ENCODE peak calls at places on chromosomes 6 and 20, in seven cellular contexts. T, Z, N, S, X, Y and L are unnamed samples.
A peak's percentile ranks its signal among the peaks of the same experiment; 100 is the strongest.

GRCh38 chr6:140062042-140063041 is 687.9 kb upstream of the CITED2 start:
- DNase-seq in S (peak; percentile 16), Y (no peak), Z (peak; percentile 99), T (peak; percentile 66), X (no peak), N (no peak), L (no peak)

GRCh38 chr6:56490994-56491393 is 151.7 kb downstream of the DST start:
- DNase-seq in Y (no peak), S (no peak), Z (peak; percentile 87), X (no peak), T (no peak), N (no peak), L (no peak)

GRCh38 chr6:56652994-56653393 is 10.3 kb upstream of the DST start:
- DNase-seq in Z (peak; percentile 83), N (no peak), Y (no peak), X (no peak), S (no peak), T (peak; percentile 90), L (no peak)

GRCh38 chr20:24782801-24783630 is 166.1 kb upstream of the CST7 start:
- DNase-seq in Z (peak; percentile 43), Y (no peak), S (peak; percentile 38), X (no peak), T (peak; percentile 28), N (no peak), L (peak; percentile 29)

GRCh38 chr6:87832025-87832825 is 130.2 kb upstream of the AKIRIN2 start:
- DNase-seq in S (peak; percentile 4), T (peak; percentile 49), Z (peak; percentile 19), Y (peak; percentile 84), N (no peak), X (no peak), L (no peak)

GRCh38 chr6:159833556-159833955 is 33.5 kb downstream of the PNLDC1 start:
- DNase-seq in X (no peak), N (no peak), Z (no peak), T (peak; percentile 52), Y (no peak), S (no peak), L (no peak)

GRCh38 chr6:121823437-121823851 is 388.0 kb downstream of the GJA1 start:
- DNase-seq in X (no peak), Z (peak; percentile 87), Y (no peak), T (no peak), S (peak; percentile 99), N (no peak), L (no peak)

GRCh38 chr6:135990855-135991464 is 139.5 kb downstream of the PDE7B start:
- DNase-seq in T (no peak), S (peak; percentile 36), X (no peak), Z (no peak), Y (no peak), N (no peak), L (no peak)

GRCh38 chr20:40860487-40860902 is 168.1 kb upstream of the TOP1 start:
- DNase-seq in Y (no peak), X (no peak), Z (peak; percentile 86), N (no peak), S (peak; percentile 14), T (peak; percentile 29), L (no peak)

GRCh38 chr6:26199773-26200728 is 112.8 kb downstream of the HFE start:
- DNase-seq in Z (no peak), T (peak; percentile 41), X (no peak), N (no peak), Y (peak; percentile 77), S (no peak), L (peak; percentile 64)

GRCh38 chr6:147448212-147448611 is 60.3 kb upstream of the SAMD5 start:
- DNase-seq in X (no peak), S (peak; percentile 93), T (no peak), Z (no peak), Y (peak; percentile 9), N (no peak), L (no peak)

GRCh38 chr6:138347840-138348239 is 29.9 kb upstream of the SMIM28 start:
- DNase-seq in Z (no peak), T (no peak), N (no peak), S (no peak), Y (no peak), X (no peak), L (no peak)

GRCh38 chr6:118893095-118893881 is 664 bp upstream of the ASF1A start:
- DNase-seq in Y (peak; percentile 82), Z (peak; percentile 60), T (peak; percentile 57), X (peak; percentile 43), N (no peak), S (peak; percentile 86), L (no peak)

GRCh38 chr6:44664716-44665115 is 277.2 kb downstream of the CDC5L start:
- DNase-seq in Y (no peak), X (no peak), N (no peak), T (no peak), S (peak; percentile 75), Z (peak; percentile 69), L (no peak)

GRCh38 chr6:154615483-154616025 is 105.1 kb upstream of the CNKSR3 start:
- DNase-seq in T (peak; percentile 72), X (no peak), Y (no peak), N (no peak), Z (peak; percentile 62), S (no peak), L (peak; percentile 72)

GRCh38 chr20:37938954-37939353 is 36.0 kb downstream of the VSTM2L start:
- DNase-seq in T (no peak), N (no peak), S (no peak), Z (no peak), X (no peak), Y (no peak), L (no peak)

DNA sequence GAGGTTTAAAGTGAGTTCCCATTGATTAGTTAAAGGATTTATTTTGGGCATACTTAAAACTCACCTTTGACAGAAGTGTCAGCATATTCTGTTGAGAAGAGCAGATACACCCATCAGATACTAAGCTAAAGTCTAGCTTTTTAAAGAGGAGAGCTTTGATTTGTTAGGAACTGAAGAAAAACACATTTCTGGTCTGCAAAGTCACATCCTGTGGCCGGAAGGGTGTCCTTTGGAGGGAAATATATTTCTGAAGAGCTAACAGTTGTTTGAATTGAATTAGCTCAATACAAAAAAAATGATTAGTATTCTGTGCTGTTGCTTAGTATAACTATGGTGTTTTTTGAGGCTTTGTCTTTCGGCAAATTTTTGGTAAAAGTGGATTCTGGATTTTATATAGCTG is 302.7 kb downstream of the RFPL4B start:
- DNase-seq in Y (no peak), Z (no peak), N (no peak), S (no peak), T (no peak), X (no peak), L (no peak)
- H3K27ac ChIP-seq in Y (no peak overlapping the region), Z (no peak overlapping the region), N (no peak overlapping the region), S (no peak overlapping the region), T (no peak overlapping the region), X (no peak overlapping the region), L (no peak overlapping the region)

GRCh38 chr6:133740784-133741183 is 148.1 kb upstream of the TCF21 start:
- DNase-seq in Z (no peak), N (no peak), Y (no peak), T (no peak), X (no peak), S (no peak), L (no peak)

GRCh38 chr6:133741375-133741861 is 147.5 kb upstream of the TCF21 start:
- DNase-seq in T (no peak), S (peak; percentile 24), Y (no peak), X (no peak), N (no peak), Z (peak; percentile 22), L (no peak)

GRCh38 chr6:133740218-133740617 is 148.7 kb upstream of the TCF21 start:
- DNase-seq in T (no peak), Y (no peak), Z (no peak), S (no peak), N (no peak), X (no peak), L (no peak)

GRCh38 chr6:133746417-133746770 is 142.5 kb upstream of the TCF21 start:
- DNase-seq in N (no peak), S (no peak), X (no peak), Z (no peak), Y (no peak), T (no peak), L (no peak)

GRCh38 chr6:133743621-133744020 is 145.3 kb upstream of the TCF21 start:
- DNase-seq in S (no peak), Z (no peak), Y (no peak), N (no peak), X (no peak), T (no peak), L (no peak)
- H3K27ac ChIP-seq in S (no peak overlapping the region), Z (no peak overlapping the region), Y (no peak overlapping the region), N (no peak overlapping the region), X (no peak overlapping the region), T (no peak overlapping the region), L (no peak overlapping the region)

GRCh38 chr6:153130515-153131036 is 506 bp downstream of the RGS17 start:
- DNase-seq in Z (no peak), N (no peak), S (peak; percentile 32), Y (no peak), X (no peak), T (no peak), L (no peak)

GRCh38 chr6:153126218-153126617 is 4.9 kb downstream of the RGS17 start:
- DNase-seq in N (no peak), Y (no peak), S (no peak), Z (no peak), X (no peak), T (no peak), L (no peak)

GRCh38 chr6:153129873-153130514 is 1.1 kb downstream of the RGS17 start:
- DNase-seq in T (no peak), N (no peak), S (peak; percentile 25), Y (no peak), X (no peak), Z (no peak), L (no peak)

GRCh38 chr6:153135681-153136080 is 4.6 kb upstream of the RGS17 start:
- DNase-seq in T (no peak), S (no peak), X (no peak), Y (no peak), N (no peak), Z (no peak), L (no peak)

DNA sequence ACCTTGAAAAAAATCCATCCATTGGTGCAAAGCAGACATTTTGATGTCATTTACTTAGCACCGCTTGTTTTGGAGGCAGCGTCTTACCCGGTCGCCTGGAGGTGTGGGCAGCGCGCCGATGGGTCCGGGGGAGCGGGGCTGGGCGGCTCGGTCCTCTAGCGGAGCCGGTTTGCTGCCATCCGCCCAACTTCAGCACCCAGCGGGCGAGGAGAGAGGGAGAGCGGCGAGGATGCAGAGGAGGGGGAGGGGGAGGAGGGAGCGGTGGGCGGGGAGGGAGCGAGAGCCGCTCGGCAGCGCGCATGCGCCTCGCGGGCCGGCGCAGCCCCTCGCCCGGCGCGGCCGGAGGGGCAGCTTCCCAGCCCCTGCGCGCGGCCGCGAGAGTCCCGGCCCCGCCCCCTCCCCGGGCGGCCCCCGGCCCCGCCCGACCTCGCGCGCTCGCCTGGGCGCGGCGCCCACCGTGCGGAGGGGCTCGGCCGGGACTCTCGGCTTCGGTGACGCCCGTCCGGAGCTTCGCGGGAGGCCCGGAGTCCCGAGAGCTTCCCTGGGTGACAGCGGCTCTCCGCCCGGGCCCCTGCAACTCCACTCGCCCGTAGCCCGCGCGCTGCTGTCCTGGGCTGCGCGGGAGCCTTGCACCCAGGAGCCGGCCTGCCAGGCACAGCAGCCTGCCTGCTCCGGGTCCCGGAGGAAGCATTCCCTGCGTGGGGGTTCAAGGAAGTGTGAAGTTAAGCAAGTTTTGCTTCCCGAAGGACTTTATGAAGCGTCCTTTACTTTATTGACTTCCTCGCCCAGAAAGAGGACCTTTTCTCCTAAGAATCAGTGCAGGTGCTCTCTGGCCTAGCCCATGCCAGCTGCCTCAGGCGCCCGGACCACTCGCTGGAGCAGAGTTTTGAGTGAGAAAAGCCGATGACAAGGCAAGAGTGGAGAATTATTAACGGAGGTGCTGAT is at the start of gene RGS17:
- DNase-seq in X (no peak), T (peak; percentile 49), N (no peak), S (peak; percentile 87), Z (peak; percentile 55), Y (no peak), L (peak; percentile 59)
- H3K27ac ChIP-seq in X (no peak within 1 kb of the TSS), T (no peak within 1 kb of the TSS), N (peak within 1 kb of the TSS; percentile 84), S (no peak within 1 kb of the TSS), Z (peak within 1 kb of the TSS; percentile 41), Y (no peak within 1 kb of the TSS), L (peak within 1 kb of the TSS; percentile 31)

GRCh38 chr20:47451602-47451904 is 50.1 kb upstream of the NCOA3 start:
- DNase-seq in Y (no peak), N (no peak), S (no peak), Z (no peak), X (no peak), T (no peak), L (no peak)
- H3K27ac ChIP-seq in Y (peak overlapping the region; percentile 56), N (no peak overlapping the region), S (no peak overlapping the region), Z (no peak overlapping the region), X (no peak overlapping the region), T (no peak overlapping the region), L (no peak overlapping the region)